ENCODE peak calls at places on chromosomes 13 and 19, in seven cellular contexts. One of them, this sample, is unnamed.

GRCh38 chr19:50549059-50549926 is 18.9 kb downstream of the LRRC4B start:
- DNase-seq in sigmoid colon: no peak
- DNase-seq in stimulated activated naive CD8-positive, alpha-beta T cell treated with anti-CD3 and anti-CD28 coated beads, Interleukin-15, amount 100 ng/mL, for 72 hours: no peak
- DNase-seq in neural crest cell: no peak
- DNase-seq in NCI-H187 treated with DMSO at 0.1 percent for 48 hours: no peak
- DNase-seq in left kidney: no peak
- DNase-seq in stimulated activated CD4-positive, alpha-beta T cell treated with anti-CD3 and anti-CD28 coated beads, Interleukin-2, amount 100 ng/mL, for 24 hours: no peak
- DNase-seq in this sample: no peak

GRCh38 chr19:12985049-12985776 is 10.1 kb upstream of the NFIX start:
- DNase-seq in stimulated activated naive CD8-positive, alpha-beta T cell treated with anti-CD3 and anti-CD28 coated beads, Interleukin-15, amount 100 ng/mL, for 72 hours: no peak
- DNase-seq in NCI-H187 treated with DMSO at 0.1 percent for 48 hours: no peak
- DNase-seq in left kidney: no peak
- DNase-seq in stimulated activated CD4-positive, alpha-beta T cell treated with anti-CD3 and anti-CD28 coated beads, Interleukin-2, amount 100 ng/mL, for 24 hours: no peak
- DNase-seq in sigmoid colon: peak; percentile 82
- DNase-seq in neural crest cell: no peak
- DNase-seq in this sample: no peak

GRCh38 chr19:6224308-6224675 is 55.5 kb downstream of the MLLT1 start:
- DNase-seq in left kidney: no peak
- DNase-seq in stimulated activated naive CD8-positive, alpha-beta T cell treated with anti-CD3 and anti-CD28 coated beads, Interleukin-15, amount 100 ng/mL, for 72 hours: no peak
- DNase-seq in neural crest cell: no peak
- DNase-seq in stimulated activated CD4-positive, alpha-beta T cell treated with anti-CD3 and anti-CD28 coated beads, Interleukin-2, amount 100 ng/mL, for 24 hours: no peak
- DNase-seq in NCI-H187 treated with DMSO at 0.1 percent for 48 hours: no peak
- DNase-seq in sigmoid colon: no peak
- DNase-seq in this sample: no peak

GRCh38 chr13:111202745-111203144 is 87.6 kb downstream of the ARHGEF7 start:
- DNase-seq in stimulated activated naive CD8-positive, alpha-beta T cell treated with anti-CD3 and anti-CD28 coated beads, Interleukin-15, amount 100 ng/mL, for 72 hours: no peak
- DNase-seq in NCI-H187 treated with DMSO at 0.1 percent for 48 hours: no peak
- DNase-seq in left kidney: peak; percentile 80
- DNase-seq in sigmoid colon: no peak
- DNase-seq in neural crest cell: no peak
- DNase-seq in stimulated activated CD4-positive, alpha-beta T cell treated with anti-CD3 and anti-CD28 coated beads, Interleukin-2, amount 100 ng/mL, for 24 hours: no peak
- DNase-seq in this sample: no peak

GRCh38 chr19:14383898-14384669 is 2.8 kb downstream of the ADGRE5 start:
- DNase-seq in stimulated activated naive CD8-positive, alpha-beta T cell treated with anti-CD3 and anti-CD28 coated beads, Interleukin-15, amount 100 ng/mL, for 72 hours: peak; percentile 76
- DNase-seq in neural crest cell: no peak
- DNase-seq in stimulated activated CD4-positive, alpha-beta T cell treated with anti-CD3 and anti-CD28 coated beads, Interleukin-2, amount 100 ng/mL, for 24 hours: peak; percentile 65
- DNase-seq in left kidney: no peak
- DNase-seq in NCI-H187 treated with DMSO at 0.1 percent for 48 hours: no peak
- DNase-seq in sigmoid colon: peak; percentile 84
- DNase-seq in this sample: no peak

GRCh38 chr13:37047032-37047431 is 12.5 kb downstream of the SUPT20H start:
- DNase-seq in sigmoid colon: no peak
- DNase-seq in stimulated activated naive CD8-positive, alpha-beta T cell treated with anti-CD3 and anti-CD28 coated beads, Interleukin-15, amount 100 ng/mL, for 72 hours: no peak
- DNase-seq in NCI-H187 treated with DMSO at 0.1 percent for 48 hours: no peak
- DNase-seq in stimulated activated CD4-positive, alpha-beta T cell treated with anti-CD3 and anti-CD28 coated beads, Interleukin-2, amount 100 ng/mL, for 24 hours: no peak
- DNase-seq in neural crest cell: no peak
- DNase-seq in left kidney: peak; percentile 32
- DNase-seq in this sample: no peak

GRCh38 chr19:23222998-23223652 is 27.1 kb downstream of the ZNF724 start:
- DNase-seq in left kidney: no peak
- DNase-seq in stimulated activated naive CD8-positive, alpha-beta T cell treated with anti-CD3 and anti-CD28 coated beads, Interleukin-15, amount 100 ng/mL, for 72 hours: no peak
- DNase-seq in sigmoid colon: no peak
- DNase-seq in stimulated activated CD4-positive, alpha-beta T cell treated with anti-CD3 and anti-CD28 coated beads, Interleukin-2, amount 100 ng/mL, for 24 hours: no peak
- DNase-seq in neural crest cell: no peak
- DNase-seq in NCI-H187 treated with DMSO at 0.1 percent for 48 hours: no peak
- DNase-seq in this sample: no peak

GRCh38 chr13:93296584-93296983 is 70.0 kb downstream of the GPC6 start:
- DNase-seq in left kidney: no peak
- DNase-seq in sigmoid colon: no peak
- DNase-seq in neural crest cell: no peak
- DNase-seq in NCI-H187 treated with DMSO at 0.1 percent for 48 hours: no peak
- DNase-seq in stimulated activated naive CD8-positive, alpha-beta T cell treated with anti-CD3 and anti-CD28 coated beads, Interleukin-15, amount 100 ng/mL, for 72 hours: no peak
- DNase-seq in stimulated activated CD4-positive, alpha-beta T cell treated with anti-CD3 and anti-CD28 coated beads, Interleukin-2, amount 100 ng/mL, for 24 hours: no peak
- DNase-seq in this sample: no peak

GRCh38 chr19:27748551-27749152 is 1464.3 kb downstream of the UQCRFS1 start:
- DNase-seq in stimulated activated naive CD8-positive, alpha-beta T cell treated with anti-CD3 and anti-CD28 coated beads, Interleukin-15, amount 100 ng/mL, for 72 hours: no peak
- DNase-seq in neural crest cell: no peak
- DNase-seq in stimulated activated CD4-positive, alpha-beta T cell treated with anti-CD3 and anti-CD28 coated beads, Interleukin-2, amount 100 ng/mL, for 24 hours: no peak
- DNase-seq in NCI-H187 treated with DMSO at 0.1 percent for 48 hours: no peak
- DNase-seq in left kidney: no peak
- DNase-seq in sigmoid colon: no peak
- DNase-seq in this sample: no peak

GRCh38 chr13:101654916-101655315 is 202.4 kb downstream of the ITGBL1 start:
- DNase-seq in stimulated activated CD4-positive, alpha-beta T cell treated with anti-CD3 and anti-CD28 coated beads, Interleukin-2, amount 100 ng/mL, for 24 hours: no peak
- DNase-seq in stimulated activated naive CD8-positive, alpha-beta T cell treated with anti-CD3 and anti-CD28 coated beads, Interleukin-15, amount 100 ng/mL, for 72 hours: no peak
- DNase-seq in NCI-H187 treated with DMSO at 0.1 percent for 48 hours: no peak
- DNase-seq in sigmoid colon: no peak
- DNase-seq in left kidney: no peak
- DNase-seq in neural crest cell: no peak
- DNase-seq in this sample: no peak

GRCh38 chr13:24630851-24631341 is 49.3 kb upstream of the ATP12A start:
- DNase-seq in NCI-H187 treated with DMSO at 0.1 percent for 48 hours: no peak
- DNase-seq in left kidney: no peak
- DNase-seq in stimulated activated naive CD8-positive, alpha-beta T cell treated with anti-CD3 and anti-CD28 coated beads, Interleukin-15, amount 100 ng/mL, for 72 hours: no peak
- DNase-seq in neural crest cell: no peak
- DNase-seq in sigmoid colon: no peak
- DNase-seq in stimulated activated CD4-positive, alpha-beta T cell treated with anti-CD3 and anti-CD28 coated beads, Interleukin-2, amount 100 ng/mL, for 24 hours: no peak
- DNase-seq in this sample: no peak

GRCh38 chr19:42961119-42961518 is 24.1 kb upstream of the PSG7 start:
- DNase-seq in stimulated activated CD4-positive, alpha-beta T cell treated with anti-CD3 and anti-CD28 coated beads, Interleukin-2, amount 100 ng/mL, for 24 hours: no peak
- DNase-seq in NCI-H187 treated with DMSO at 0.1 percent for 48 hours: no peak
- DNase-seq in neural crest cell: no peak
- DNase-seq in sigmoid colon: no peak
- DNase-seq in stimulated activated naive CD8-positive, alpha-beta T cell treated with anti-CD3 and anti-CD28 coated beads, Interleukin-15, amount 100 ng/mL, for 72 hours: no peak
- DNase-seq in left kidney: no peak
- DNase-seq in this sample: no peak

GRCh38 chr13:88176231-88176630 is 505.1 kb downstream of the SLITRK5 start:
- DNase-seq in neural crest cell: no peak
- DNase-seq in NCI-H187 treated with DMSO at 0.1 percent for 48 hours: no peak
- DNase-seq in stimulated activated naive CD8-positive, alpha-beta T cell treated with anti-CD3 and anti-CD28 coated beads, Interleukin-15, amount 100 ng/mL, for 72 hours: no peak
- DNase-seq in sigmoid colon: no peak
- DNase-seq in left kidney: no peak
- DNase-seq in stimulated activated CD4-positive, alpha-beta T cell treated with anti-CD3 and anti-CD28 coated beads, Interleukin-2, amount 100 ng/mL, for 24 hours: no peak
- DNase-seq in this sample: no peak

GRCh38 chr13:99174533-99175100 is 26.0 kb upstream of the UBAC2 start:
- DNase-seq in stimulated activated CD4-positive, alpha-beta T cell treated with anti-CD3 and anti-CD28 coated beads, Interleukin-2, amount 100 ng/mL, for 24 hours: no peak
- DNase-seq in NCI-H187 treated with DMSO at 0.1 percent for 48 hours: no peak
- DNase-seq in stimulated activated naive CD8-positive, alpha-beta T cell treated with anti-CD3 and anti-CD28 coated beads, Interleukin-15, amount 100 ng/mL, for 72 hours: no peak
- DNase-seq in left kidney: no peak
- DNase-seq in sigmoid colon: no peak
- DNase-seq in neural crest cell: no peak
- DNase-seq in this sample: no peak

GRCh38 chr19:14686411-14686810 is 3.4 kb upstream of the ZNF333 start:
- DNase-seq in sigmoid colon: no peak
- DNase-seq in left kidney: peak; percentile 7
- DNase-seq in stimulated activated CD4-positive, alpha-beta T cell treated with anti-CD3 and anti-CD28 coated beads, Interleukin-2, amount 100 ng/mL, for 24 hours: peak; percentile 30
- DNase-seq in stimulated activated naive CD8-positive, alpha-beta T cell treated with anti-CD3 and anti-CD28 coated beads, Interleukin-15, amount 100 ng/mL, for 72 hours: peak; percentile 26
- DNase-seq in neural crest cell: no peak
- DNase-seq in NCI-H187 treated with DMSO at 0.1 percent for 48 hours: no peak
- DNase-seq in this sample: no peak

GRCh38 chr19:19538077-19538764 is at the start of gene CILP2:
- DNase-seq in stimulated activated CD4-positive, alpha-beta T cell treated with anti-CD3 and anti-CD28 coated beads, Interleukin-2, amount 100 ng/mL, for 24 hours: peak; percentile 46
- DNase-seq in neural crest cell: peak; percentile 69
- DNase-seq in sigmoid colon: peak; percentile 68
- DNase-seq in stimulated activated naive CD8-positive, alpha-beta T cell treated with anti-CD3 and anti-CD28 coated beads, Interleukin-15, amount 100 ng/mL, for 72 hours: peak; percentile 44
- DNase-seq in left kidney: peak; percentile 77
- DNase-seq in NCI-H187 treated with DMSO at 0.1 percent for 48 hours: no peak
- DNase-seq in this sample: no peak

GRCh38 chr13:113976711-113977684 is 3.1 kb upstream of the C13orf46 start:
- DNase-seq in NCI-H187 treated with DMSO at 0.1 percent for 48 hours: no peak
- DNase-seq in sigmoid colon: peak; percentile 62
- DNase-seq in left kidney: no peak
- DNase-seq in neural crest cell: no peak
- DNase-seq in stimulated activated naive CD8-positive, alpha-beta T cell treated with anti-CD3 and anti-CD28 coated beads, Interleukin-15, amount 100 ng/mL, for 72 hours: no peak
- DNase-seq in stimulated activated CD4-positive, alpha-beta T cell treated with anti-CD3 and anti-CD28 coated beads, Interleukin-2, amount 100 ng/mL, for 24 hours: no peak
- DNase-seq in this sample: no peak

GRCh38 chr19:28437390-28438346 is 775.3 kb downstream of the UQCRFS1 start:
- DNase-seq in neural crest cell: no peak
- DNase-seq in stimulated activated CD4-positive, alpha-beta T cell treated with anti-CD3 and anti-CD28 coated beads, Interleukin-2, amount 100 ng/mL, for 24 hours: no peak
- DNase-seq in sigmoid colon: no peak
- DNase-seq in left kidney: no peak
- DNase-seq in NCI-H187 treated with DMSO at 0.1 percent for 48 hours: no peak
- DNase-seq in stimulated activated naive CD8-positive, alpha-beta T cell treated with anti-CD3 and anti-CD28 coated beads, Interleukin-15, amount 100 ng/mL, for 72 hours: no peak
- DNase-seq in this sample: no peak

GRCh38 chr19:51136891-51137551 is 5.1 kb upstream of the SIGLEC7 start:
- DNase-seq in stimulated activated naive CD8-positive, alpha-beta T cell treated with anti-CD3 and anti-CD28 coated beads, Interleukin-15, amount 100 ng/mL, for 72 hours: no peak
- DNase-seq in neural crest cell: no peak
- DNase-seq in NCI-H187 treated with DMSO at 0.1 percent for 48 hours: no peak
- DNase-seq in sigmoid colon: peak; percentile 60
- DNase-seq in left kidney: no peak
- DNase-seq in stimulated activated CD4-positive, alpha-beta T cell treated with anti-CD3 and anti-CD28 coated beads, Interleukin-2, amount 100 ng/mL, for 24 hours: no peak
- DNase-seq in this sample: no peak

GRCh38 chr19:16873603-16874002 is 15.2 kb upstream of the F2RL3 start:
- DNase-seq in NCI-H187 treated with DMSO at 0.1 percent for 48 hours: no peak
- DNase-seq in neural crest cell: no peak
- DNase-seq in sigmoid colon: no peak
- DNase-seq in stimulated activated naive CD8-positive, alpha-beta T cell treated with anti-CD3 and anti-CD28 coated beads, Interleukin-15, amount 100 ng/mL, for 72 hours: no peak
- DNase-seq in stimulated activated CD4-positive, alpha-beta T cell treated with anti-CD3 and anti-CD28 coated beads, Interleukin-2, amount 100 ng/mL, for 24 hours: no peak
- DNase-seq in left kidney: no peak
- DNase-seq in this sample: no peak

GRCh38 chr19:49894879-49895565 is 1.7 kb downstream of the IL4I1 start:
- DNase-seq in stimulated activated CD4-positive, alpha-beta T cell treated with anti-CD3 and anti-CD28 coated beads, Interleukin-2, amount 100 ng/mL, for 24 hours: peak; percentile 58
- DNase-seq in neural crest cell: no peak
- DNase-seq in sigmoid colon: no peak
- DNase-seq in left kidney: no peak
- DNase-seq in stimulated activated naive CD8-positive, alpha-beta T cell treated with anti-CD3 and anti-CD28 coated beads, Interleukin-15, amount 100 ng/mL, for 72 hours: peak; percentile 80
- DNase-seq in NCI-H187 treated with DMSO at 0.1 percent for 48 hours: no peak
- DNase-seq in this sample: no peak

GRCh38 chr19:43407416-43408005 is 7.2 kb upstream of the TEX101 start:
- DNase-seq in neural crest cell: no peak
- DNase-seq in NCI-H187 treated with DMSO at 0.1 percent for 48 hours: no peak
- DNase-seq in left kidney: no peak
- DNase-seq in stimulated activated CD4-positive, alpha-beta T cell treated with anti-CD3 and anti-CD28 coated beads, Interleukin-2, amount 100 ng/mL, for 24 hours: no peak
- DNase-seq in sigmoid colon: no peak
- DNase-seq in stimulated activated naive CD8-positive, alpha-beta T cell treated with anti-CD3 and anti-CD28 coated beads, Interleukin-15, amount 100 ng/mL, for 72 hours: no peak
- DNase-seq in this sample: no peak

GRCh38 chr19:13727798-13728197 is 36.5 kb upstream of the MRI1 start:
- DNase-seq in left kidney: no peak
- DNase-seq in stimulated activated CD4-positive, alpha-beta T cell treated with anti-CD3 and anti-CD28 coated beads, Interleukin-2, amount 100 ng/mL, for 24 hours: no peak
- DNase-seq in stimulated activated naive CD8-positive, alpha-beta T cell treated with anti-CD3 and anti-CD28 coated beads, Interleukin-15, amount 100 ng/mL, for 72 hours: no peak
- DNase-seq in sigmoid colon: no peak
- DNase-seq in neural crest cell: no peak
- DNase-seq in NCI-H187 treated with DMSO at 0.1 percent for 48 hours: no peak
- DNase-seq in this sample: no peak

GRCh38 chr19:10406191-10406590 is 2.8 kb upstream of the CDC37 start:
- DNase-seq in sigmoid colon: no peak
- DNase-seq in stimulated activated CD4-positive, alpha-beta T cell treated with anti-CD3 and anti-CD28 coated beads, Interleukin-2, amount 100 ng/mL, for 24 hours: no peak
- DNase-seq in stimulated activated naive CD8-positive, alpha-beta T cell treated with anti-CD3 and anti-CD28 coated beads, Interleukin-15, amount 100 ng/mL, for 72 hours: no peak
- DNase-seq in neural crest cell: no peak
- DNase-seq in NCI-H187 treated with DMSO at 0.1 percent for 48 hours: no peak
- DNase-seq in left kidney: no peak
- DNase-seq in this sample: no peak

GRCh38 chr19:46392252-46392801 is 21.0 kb downstream of the CCDC8 start:
- DNase-seq in neural crest cell: no peak
- DNase-seq in NCI-H187 treated with DMSO at 0.1 percent for 48 hours: no peak
- DNase-seq in left kidney: peak; percentile 66
- DNase-seq in sigmoid colon: peak; percentile 62
- DNase-seq in stimulated activated naive CD8-positive, alpha-beta T cell treated with anti-CD3 and anti-CD28 coated beads, Interleukin-15, amount 100 ng/mL, for 72 hours: no peak
- DNase-seq in stimulated activated CD4-positive, alpha-beta T cell treated with anti-CD3 and anti-CD28 coated beads, Interleukin-2, amount 100 ng/mL, for 24 hours: no peak
- DNase-seq in this sample: no peak

GRCh38 chr19:11736696-11737095 is 2.0 kb downstream of the ZNF823 start:
- DNase-seq in left kidney: peak; percentile 13
- DNase-seq in stimulated activated CD4-positive, alpha-beta T cell treated with anti-CD3 and anti-CD28 coated beads, Interleukin-2, amount 100 ng/mL, for 24 hours: no peak
- DNase-seq in stimulated activated naive CD8-positive, alpha-beta T cell treated with anti-CD3 and anti-CD28 coated beads, Interleukin-15, amount 100 ng/mL, for 72 hours: no peak
- DNase-seq in NCI-H187 treated with DMSO at 0.1 percent for 48 hours: no peak
- DNase-seq in sigmoid colon: peak; percentile 72
- DNase-seq in neural crest cell: no peak
- DNase-seq in this sample: no peak

GRCh38 chr13:75870397-75870801 is 234.3 kb downstream of the LMO7 start:
- DNase-seq in left kidney: peak; percentile 35
- DNase-seq in stimulated activated CD4-positive, alpha-beta T cell treated with anti-CD3 and anti-CD28 coated beads, Interleukin-2, amount 100 ng/mL, for 24 hours: no peak
- DNase-seq in sigmoid colon: no peak
- DNase-seq in neural crest cell: peak; percentile 20
- DNase-seq in stimulated activated naive CD8-positive, alpha-beta T cell treated with anti-CD3 and anti-CD28 coated beads, Interleukin-15, amount 100 ng/mL, for 72 hours: peak; percentile 9
- DNase-seq in NCI-H187 treated with DMSO at 0.1 percent for 48 hours: no peak
- DNase-seq in this sample: no peak

This sample was measured in NCI-H1436 treated with DMSO at 0.1 percent for 48 hours.